ENCODE peak calls at places on chromosomes 12 and 14, in four cellular contexts. J, M, A and W are unnamed samples.

GRCh38 chr12:9843416-9843815 is 16.1 kb downstream of the KLRF1 start:
- DNase-seq in J (no peak), M (no peak), A (no peak), W (no peak)

GRCh38 chr14:95318870-95319311 is 817 bp downstream of the CLMN start:
- DNase-seq in J (no peak), M (no peak), A (no peak), W (no peak)

GRCh38 chr12:71892059-71892458 is 46.6 kb upstream of the TPH2 start:
- DNase-seq in J (no peak), M (no peak), A (peak), W (no peak)

GRCh38 chr12:712172-712863 is 40.1 kb upstream of the WNK1 start:
- DNase-seq in J (peak), M (no peak), A (no peak), W (no peak)

GRCh38 chr12:58889557-58889956 is 30.7 kb downstream of the LRIG3 start:
- DNase-seq in J (no peak), M (no peak), A (no peak), W (no peak)

GRCh38 chr14:58947816-58948440 is 240.5 kb upstream of the DAAM1 start:
- DNase-seq in J (peak), M (no peak), A (no peak), W (peak)

GRCh38 chr14:73553845-73554244 is 4.9 kb downstream of the HEATR4 start:
- DNase-seq in J (no peak), M (no peak), A (no peak), W (no peak)

GRCh38 chr12:2301531-2302461 is 249.0 kb downstream of the CACNA1C start:
- DNase-seq in J (peak), M (no peak), A (no peak), W (no peak)

GRCh38 chr12:12975322-12976077 is 23.5 kb upstream of the GPRC5D start:
- DNase-seq in J (peak), M (no peak), A (peak), W (peak)

GRCh38 chr14:96735509-96735908 is 61.7 kb upstream of the VRK1 start:
- DNase-seq in J (no peak), M (no peak), A (no peak), W (no peak)

GRCh38 chr14:99946652-99947489 is 118.4 kb upstream of the EVL start:
- DNase-seq in J (no peak), M (peak), A (no peak), W (peak)

GRCh38 chr14:105167303-105168092 is 1.1 kb downstream of the JAG2 start:
- DNase-seq in J (no peak), M (no peak), A (no peak), W (no peak)

GRCh38 chr12:8629486-8630033 is 16.9 kb upstream of the AICDA start:
- DNase-seq in J (peak), M (no peak), A (no peak), W (peak)

GRCh38 chr14:23252006-23252405 is 14.3 kb downstream of the RNF212B start:
- DNase-seq in J (no peak), M (no peak), A (no peak), W (no peak)

GRCh38 chr12:50685641-50686040 is 78.3 kb upstream of the ATF1 start:
- DNase-seq in J (no peak), M (no peak), A (no peak), W (no peak)

GRCh38 chr12:57517187-57517586 is 3.1 kb downstream of the DDIT3 start:
- DNase-seq in J (peak), M (no peak), A (no peak), W (no peak)

GRCh38 chr14:75562048-75562447 is 16.4 kb upstream of the FLVCR2 start:
- DNase-seq in J (no peak), M (no peak), A (no peak), W (no peak)

GRCh38 chr12:1131811-1132224 is 140.8 kb downstream of the ERC1 start:
- DNase-seq in J (no peak), M (no peak), A (no peak), W (no peak)